ENCODE peak calls at places on chromosomes 7 and 10, in ten cellular contexts. P is K562, H is suprapubic skin, I is transverse colon, E is stomach, G is sigmoid colon, S is HepG2, V is SK-N-SH, Z is H1, C is GM12878. U is an unnamed sample.

GRCh38 chr7:27193335-27194001 is 6.4 kb downstream of the HOXA13 start:
- DNase-seq in I (no peak), H (peak; percentile 76), V (no peak), E (no peak), P (no peak), Z (no peak), C (no peak), G (no peak), S (no peak), U (no peak)

GRCh38 chr7:43700059-43700501 is 29.2 kb downstream of the COA1 start:
- DNase-seq in C (no peak), I (no peak), P (no peak), Z (no peak), G (no peak), V (peak; percentile 59), S (peak; percentile 46), E (no peak), H (no peak), U (no peak)

GRCh38 chr10:14613570-14613918 is 161.2 kb downstream of the FAM107B start:
- DNase-seq in E (no peak), S (no peak), G (no peak), H (no peak), V (no peak), I (no peak), Z (no peak), P (no peak), C (no peak), U (no peak)

GRCh38 chr7:7793249-7793648 is 74.8 kb upstream of the RPA3 start:
- DNase-seq in G (no peak), S (no peak), H (no peak), E (no peak), V (no peak), P (no peak), C (no peak), Z (peak; percentile 51), I (no peak), U (no peak)

GRCh38 chr10:103853428-103854264 is 1.7 kb downstream of the SH3PXD2A start:
- DNase-seq in Z (no peak), H (no peak), E (no peak), S (peak; percentile 90), G (peak; percentile 67), P (no peak), C (no peak), I (peak; percentile 53), V (no peak), U (no peak)

GRCh38 chr7:19097165-19097885 is 20.1 kb downstream of the TWIST1 start:
- DNase-seq in Z (no peak), I (no peak), H (no peak), S (no peak), P (no peak), E (no peak), G (no peak), V (no peak), C (no peak), U (no peak)

GRCh38 chr10:79910836-79911235 is 38.1 kb downstream of the SFTPD start:
- DNase-seq in V (no peak), G (no peak), C (no peak), H (no peak), I (no peak), E (no peak), P (no peak), Z (no peak), S (no peak), U (no peak)

GRCh38 chr7:131231381-131232220 is 96.1 kb upstream of the MKLN1 start:
- DNase-seq in C (peak; percentile 82), E (peak; percentile 31), V (no peak), S (no peak), H (no peak), P (no peak), Z (no peak), G (peak; percentile 83), I (peak; percentile 53), U (no peak)

GRCh38 chr7:27647052-27647451 is 15.6 kb downstream of the HIBADH start:
- DNase-seq in S (no peak), G (no peak), I (no peak), Z (no peak), C (no peak), E (no peak), H (no peak), V (no peak), P (no peak), U (no peak)

GRCh38 chr7:99004781-99005500 is 126.6 kb downstream of the TRRAP start:
- DNase-seq in Z (no peak), C (no peak), I (no peak), S (no peak), E (no peak), V (no peak), G (no peak), H (peak; percentile 64), P (no peak), U (no peak)

DNA sequence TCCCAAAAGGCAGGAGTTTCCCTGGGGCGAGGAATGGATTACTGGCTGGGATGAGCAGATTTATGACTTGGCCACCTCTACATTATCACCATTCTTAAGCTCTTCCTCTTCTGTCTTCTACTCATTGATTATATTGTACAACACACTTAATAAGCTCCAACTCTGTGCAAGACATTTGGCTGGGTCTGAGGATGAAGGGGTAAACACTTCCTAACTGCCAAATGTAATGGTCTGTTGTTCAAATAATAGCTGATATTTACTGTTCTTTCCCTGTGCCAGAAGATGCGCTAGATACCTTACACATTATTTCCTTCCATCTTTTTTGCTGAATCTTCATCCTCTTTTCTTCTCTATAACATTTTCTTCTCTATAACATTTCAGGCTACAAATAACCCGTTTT is 11.6 kb downstream of the OR6V1 start:
- DNase-seq in I (no peak), C (no peak), H (no peak), S (no peak), Z (no peak), P (no peak), V (no peak), E (no peak), G (no peak), U (no peak)
- TF ChIP-seq EP300 in I (no peak), C (no peak), H (no peak), S (no peak), Z (no peak), P (no peak), V (no peak), E (no peak), G (no peak), U (no peak)

GRCh38 chr10:30047924-30048531 is 11.4 kb downstream of the JCAD start:
- DNase-seq in I (no peak), Z (no peak), H (no peak), G (no peak), P (no peak), V (no peak), S (no peak), E (no peak), C (no peak), U (no peak)

GRCh38 chr10:30046476-30046875 is 12.9 kb downstream of the JCAD start:
- DNase-seq in C (no peak), P (no peak), E (no peak), I (no peak), H (no peak), V (no peak), G (no peak), Z (no peak), S (no peak), U (no peak)

GRCh38 chr10:30051220-30051619 is 8.2 kb downstream of the JCAD start:
- DNase-seq in G (no peak), S (no peak), H (no peak), P (no peak), Z (no peak), E (no peak), I (no peak), C (no peak), V (no peak), U (no peak)

GRCh38 chr10:30047430-30047829 is 12.0 kb downstream of the JCAD start:
- DNase-seq in I (no peak), H (no peak), Z (no peak), P (no peak), E (no peak), C (no peak), S (no peak), V (no peak), G (no peak), U (no peak)

DNA sequence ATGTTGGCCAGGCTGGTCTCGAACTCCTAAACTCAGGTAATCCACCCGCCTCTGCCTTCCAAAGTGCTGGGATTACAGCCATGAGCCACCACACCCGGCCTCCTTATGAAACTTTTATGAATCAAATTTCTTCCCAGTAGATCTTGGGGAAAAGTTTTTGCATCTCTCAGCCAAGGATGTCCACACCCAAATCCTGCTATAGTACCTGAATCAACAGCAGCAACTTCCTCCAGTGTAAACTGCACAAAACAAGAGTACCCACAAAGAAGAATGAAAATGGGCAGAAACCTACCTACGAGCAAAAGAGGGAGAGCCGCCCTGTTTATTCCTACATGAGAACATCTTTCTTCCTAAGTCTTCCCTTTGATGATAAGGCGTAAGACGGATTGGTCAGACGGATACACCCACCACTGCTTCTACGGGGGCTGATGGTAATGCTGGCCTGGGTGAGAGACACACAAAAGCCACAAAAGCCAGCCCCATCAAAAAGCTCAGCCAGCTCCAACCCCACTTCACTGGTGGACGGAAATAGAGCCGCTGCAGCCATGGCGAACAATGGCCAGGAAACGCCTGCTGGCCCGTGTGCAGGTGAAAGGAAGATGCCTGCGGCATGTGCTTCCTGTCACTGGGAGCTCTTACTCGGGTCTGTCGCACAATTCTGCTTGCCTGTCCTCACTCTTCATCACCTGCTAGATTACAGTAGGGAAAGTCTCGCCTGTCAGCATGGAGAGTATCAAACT is 10.4 kb downstream of the JCAD start:
- DNase-seq in I (no peak), P (no peak), C (no peak), G (no peak), V (no peak), E (no peak), S (no peak), H (no peak), Z (no peak), U (no peak)
- TF ChIP-seq POLR2AphosphoS5 in I (no peak), P (no peak), C (no peak), G (peak; percentile 51), V (no peak), E (no peak), S (no peak), H (no peak), Z (no peak), U (peak; percentile 57)

DNA sequence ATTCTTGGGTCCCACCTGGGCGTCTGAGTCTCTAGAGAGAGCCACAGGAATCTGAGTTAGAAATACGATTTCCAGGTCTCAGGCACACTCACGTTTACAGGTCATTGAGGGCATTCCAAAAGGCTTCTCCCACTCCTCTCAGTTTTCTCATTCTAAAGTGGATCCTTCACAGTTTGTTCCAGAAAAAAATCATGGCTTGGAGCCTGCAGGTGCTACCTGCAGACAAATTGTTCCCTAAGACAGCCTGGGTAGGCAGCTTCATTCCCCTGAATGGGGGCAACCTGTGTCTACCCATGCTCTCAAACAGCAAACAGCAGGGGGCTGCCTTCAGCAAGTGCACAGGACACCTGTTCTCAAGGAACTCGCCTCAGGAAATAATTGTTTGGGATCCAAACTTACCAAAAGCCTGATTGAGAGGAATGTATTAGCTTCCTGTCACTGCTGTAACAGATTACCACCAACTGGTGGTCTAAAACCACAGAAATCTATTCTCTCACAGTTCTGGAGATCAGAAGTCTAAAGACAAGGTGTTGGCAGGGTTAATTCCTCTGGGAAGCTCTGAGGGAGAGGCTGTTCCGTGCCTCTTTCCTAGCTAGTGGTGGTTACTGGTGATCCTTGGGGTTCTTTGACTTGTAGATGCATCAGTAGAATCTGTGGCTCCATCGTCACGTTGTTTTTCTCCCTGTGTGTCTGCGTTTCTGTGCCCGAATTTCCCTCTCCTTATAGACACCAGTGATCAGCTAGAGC is 117.2 kb downstream of the RAB11FIP2 start:
- DNase-seq in I (no peak), G (no peak), C (no peak), E (no peak), V (no peak), Z (no peak), H (no peak), S (peak; percentile 2), P (no peak), U (peak; percentile 90)
- TF ChIP-seq EP300 in I (no peak), G (no peak), C (no peak), E (no peak), V (no peak), Z (no peak), H (no peak), S (no peak), P (no peak), U (no peak)

GRCh38 chr10:11587860-11588259 is 23.6 kb downstream of the USP6NL start:
- DNase-seq in V (no peak), P (no peak), Z (no peak), I (no peak), G (no peak), E (no peak), C (no peak), S (no peak), H (no peak), U (no peak)
- TF ChIP-seq POLR2AphosphoS5 in V (no peak), P (no peak), Z (no peak), I (no peak), G (no peak), E (no peak), C (no peak), S (no peak), H (no peak), U (no peak)

U was measured in esophagus muscularis mucosa.